ENCODE peak calls at places on chromosomes 12 and 14, in six cellular contexts. R, V, F, I, U and B are unnamed samples.

GRCh38 chr12:77294016-77294415 is 228.6 kb upstream of the E2F7 start:
- DNase-seq in R (no peak), U (no peak), V (peak; percentile 27), F (no peak), I (no peak), B (no peak)

GRCh38 chr12:121085113-121085841 is 46.2 kb upstream of the OASL start:
- DNase-seq in R (no peak), I (no peak), U (no peak), F (no peak), V (no peak), B (no peak)

GRCh38 chr14:21068521-21069387 is 1.4 kb upstream of the ARHGEF40 start:
- DNase-seq in R (no peak), I (peak; percentile 62), V (no peak), U (peak; percentile 69), F (peak; percentile 36), B (peak; percentile 83)

GRCh38 chr14:89504602-89505320 is 87.7 kb upstream of the FOXN3 start:
- DNase-seq in I (no peak), U (peak; percentile 32), F (no peak), V (peak; percentile 63), R (peak; percentile 33), B (no peak)

GRCh38 chr14:76450476-76450875 is 74.5 kb downstream of the ESRRB start:
- DNase-seq in V (no peak), I (no peak), F (no peak), U (no peak), R (no peak), B (no peak)

GRCh38 chr12:120229071-120229582 is 28.2 kb upstream of the RPLP0 start:
- DNase-seq in V (peak; percentile 31), R (no peak), U (no peak), I (no peak), F (no peak), B (no peak)

GRCh38 chr12:34294671-34295365 is 272.5 kb downstream of the ALG10 start:
- DNase-seq in U (no peak), I (no peak), R (no peak), F (no peak), V (no peak), B (peak; percentile 34)

GRCh38 chr12:132084681-132085635 is 59.2 kb downstream of the DDX51 start:
- DNase-seq in I (peak; percentile 18), F (no peak), V (peak; percentile 42), R (no peak), U (peak; percentile 75), B (peak; percentile 22)

GRCh38 chr12:123132951-123133619 is 17.8 kb downstream of the PITPNM2 start:
- DNase-seq in I (no peak), V (no peak), F (no peak), R (no peak), U (no peak), B (no peak)

GRCh38 chr14:37903561-37904191 is 304.0 kb upstream of the SSTR1 start:
- DNase-seq in F (peak; percentile 28), V (peak; percentile 23), U (no peak), I (peak; percentile 42), R (no peak), B (no peak)

GRCh38 chr14:77892381-77892871 is 92.5 kb downstream of the ADCK1 start:
- DNase-seq in F (no peak), R (no peak), V (peak; percentile 11), I (no peak), U (no peak), B (no peak)

GRCh38 chr12:30794591-30795409 is 40.0 kb upstream of the CAPRIN2 start:
- DNase-seq in F (peak; percentile 94), V (peak; percentile 91), I (no peak), U (no peak), R (no peak), B (no peak)

GRCh38 chr12:51886021-51886710 is 1.7 kb upstream of the ANKRD33 start:
- DNase-seq in V (peak; percentile 73), U (peak; percentile 69), R (no peak), I (peak; percentile 50), F (no peak), B (peak; percentile 90)

GRCh38 chr14:96143906-96144305 is 60.7 kb upstream of the BDKRB2 start:
- DNase-seq in R (no peak), F (no peak), I (no peak), U (no peak), V (no peak), B (no peak)

GRCh38 chr14:68361231-68361630 is 431.6 kb downstream of the ZFP36L1 start:
- DNase-seq in I (no peak), V (peak; percentile 12), R (no peak), U (peak; percentile 74), F (no peak), B (no peak)

GRCh38 chr14:93064411-93065271 is 51.1 kb downstream of the ITPK1 start:
- DNase-seq in I (no peak), V (no peak), U (no peak), R (no peak), F (no peak), B (no peak)

GRCh38 chr14:103002578-103003350 is 54.6 kb downstream of the CDC42BPB start:
- DNase-seq in U (no peak), R (no peak), V (no peak), I (no peak), F (no peak), B (no peak)

GRCh38 chr12:54207539-54208267 is 18.9 kb upstream of the SMUG1 start:
- DNase-seq in R (no peak), U (peak; percentile 73), I (peak; percentile 70), F (peak; percentile 69), V (peak; percentile 81), B (no peak)

DNA sequence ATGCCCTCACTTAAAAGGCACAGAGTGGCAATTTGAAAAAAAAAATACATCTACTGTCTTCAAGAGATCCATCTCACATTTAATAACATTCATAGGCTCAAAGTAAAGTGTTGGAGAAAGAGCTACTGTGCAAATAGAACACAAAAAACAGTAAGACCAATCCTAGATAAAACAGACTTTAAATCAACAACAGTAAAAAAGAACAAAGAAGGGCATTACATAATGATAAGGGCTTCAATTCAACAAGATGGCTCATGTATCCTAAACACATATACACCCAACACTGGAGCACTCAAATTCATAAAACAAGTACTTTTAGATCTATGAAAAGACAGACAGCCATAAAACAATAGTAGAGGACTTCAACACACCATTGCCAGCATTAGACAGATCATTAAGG is 93.6 kb upstream of the PCED1B start:
- DNase-seq in V (no peak), U (no peak), F (no peak), R (no peak), I (no peak), B (no peak)
- H3K4me1 ChIP-seq in V (peaks cover 20% of the 10 kb centered on the region), U (no peaks in the 10 kb centered on the region), F (no peaks in the 10 kb centered on the region), R (no peaks in the 10 kb centered on the region), I (no peaks in the 10 kb centered on the region), B (no peaks in the 10 kb centered on the region)

GRCh38 chr12:52965337-52965731 is 16.4 kb downstream of the KRT18 start:
- DNase-seq in F (no peak), U (no peak), I (no peak), V (no peak), R (no peak), B (no peak)
- H3K27ac ChIP-seq in F (no peak overlapping the region), U (no peak overlapping the region), I (no peak overlapping the region), V (no peak overlapping the region), R (no peak overlapping the region), B (no peak overlapping the region)

GRCh38 chr12:8957561-8957960 is 8.1 kb upstream of the M6PR start:
- DNase-seq in F (no peak), I (no peak), U (no peak), R (no peak), V (no peak), B (no peak)
- H3K4me1 ChIP-seq in F (no peaks in the 10 kb centered on the region), I (peaks cover 57% of the 10 kb centered on the region), U (no peaks in the 10 kb centered on the region), R (no peaks in the 10 kb centered on the region), V (peaks cover 11% of the 10 kb centered on the region), B (no peaks in the 10 kb centered on the region)

DNA sequence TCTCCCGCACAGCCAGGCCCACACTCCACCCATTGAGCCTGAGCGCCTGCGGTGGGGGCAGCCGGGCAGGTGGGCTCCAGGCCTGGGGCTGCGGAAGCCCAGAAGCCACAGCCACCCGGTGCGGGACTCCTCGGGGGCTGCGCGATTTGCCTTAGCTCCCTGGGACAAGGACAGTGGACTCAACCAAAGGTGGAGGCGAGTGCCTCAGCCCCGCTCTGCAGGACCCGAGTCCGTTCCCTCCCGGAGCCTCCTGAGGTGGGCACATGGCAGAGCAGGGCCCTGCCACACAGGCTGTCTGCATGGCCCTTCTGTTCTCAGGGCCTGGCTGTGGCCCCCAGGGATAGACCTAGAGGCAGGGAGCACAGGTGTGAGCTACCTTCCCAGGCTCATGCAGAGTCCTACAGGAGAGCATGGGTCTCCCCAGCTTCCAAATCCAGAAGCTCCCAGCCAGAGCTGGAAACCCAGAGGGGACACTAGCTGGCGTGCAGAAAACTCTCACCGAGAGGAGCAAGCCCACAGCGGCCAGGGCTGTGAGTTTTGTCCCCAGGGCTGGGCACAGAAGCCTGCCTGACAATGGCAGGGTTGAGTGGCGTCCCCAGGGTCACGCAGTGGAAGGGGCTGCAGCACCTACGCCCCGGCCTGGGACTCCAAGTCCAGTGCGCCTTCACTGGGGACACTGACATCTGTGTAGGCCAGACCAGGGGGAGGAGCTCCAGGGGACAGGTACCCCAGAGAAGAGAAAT is 22.2 kb upstream of the LRTM2 start:
- DNase-seq in I (no peak), R (no peak), U (no peak), V (no peak), F (no peak), B (no peak)
- H3K27ac ChIP-seq in I (peak overlapping the region; percentile 80), R (no peak overlapping the region), U (no peak overlapping the region), V (no peak overlapping the region), F (peak overlapping the region; percentile 22), B (peak overlapping the region; percentile 81)

GRCh38 chr12:62601765-62602444 is 135.3 kb downstream of the MON2 start:
- DNase-seq in U (no peak), R (no peak), I (no peak), F (no peak), V (no peak), B (no peak)
- H3K4me1 ChIP-seq in U (no peaks in the 10 kb centered on the region), R (peaks cover 17% of the 10 kb centered on the region), I (peaks cover 34% of the 10 kb centered on the region), F (peaks cover 36% of the 10 kb centered on the region), V (peaks cover 15% of the 10 kb centered on the region), B (peaks cover 3% of the 10 kb centered on the region)

GRCh38 chr12:108854453-108855283 is 2.7 kb downstream of the SSH1 start:
- DNase-seq in R (peak; percentile 83), F (peak; percentile 98), U (no peak), I (no peak), V (peak; percentile 99), B (peak; percentile 65)
- H3K27ac ChIP-seq in R (peak overlapping the region; percentile 79), F (peak overlapping the region; percentile 92), U (peak overlapping the region; percentile 84), I (no peak overlapping the region), V (peak overlapping the region; percentile 97), B (peak overlapping the region; percentile 93)

GRCh38 chr12:118055144-118055557 is 5.8 kb downstream of the WSB2 start:
- DNase-seq in F (no peak), U (peak; percentile 54), V (no peak), R (no peak), I (peak; percentile 74), B (no peak)
- H3K4me1 ChIP-seq in F (peaks cover 70% of the 10 kb centered on the region), U (peaks cover 12% of the 10 kb centered on the region), V (peaks cover 34% of the 10 kb centered on the region), R (no peaks in the 10 kb centered on the region), I (peaks cover 13% of the 10 kb centered on the region), B (peaks cover 34% of the 10 kb centered on the region)